ENCODE peak calls at places on chromosomes 3 and 15, in nine cellular contexts. L is GM12878, M is dorsolateral prefrontal cortex, T is mesothelial cell of epicardium, C is fibroblast of pulmonary artery, G is GM23338, E is natural killer cell, O is MCF 10A, X is epithelial cell of esophagus. J is an unnamed sample.

GRCh38 chr3:37526511-37526910 is 335.2 kb upstream of the CTDSPL start:
- DNase-seq in E (no peak), L (no peak), C (peak), X (no peak), G (no peak), O (peak), T (no peak), M (no peak), J (no peak)

GRCh38 chr3:162970292-162970691 is 1473.7 kb downstream of the OTOL1 start:
- DNase-seq in M (no peak), X (no peak), C (no peak), L (no peak), T (no peak), G (no peak), O (no peak), E (no peak), J (no peak)

GRCh38 chr3:177744873-177745646 is 547.8 kb upstream of the TBL1XR1 start:
- DNase-seq in T (no peak), O (no peak), C (peak), M (no peak), G (no peak), E (no peak), X (peak), L (no peak), J (no peak)

GRCh38 chr3:34207826-34208225 is 409.4 kb downstream of the PDCD6IP start:
- DNase-seq in T (no peak), E (no peak), O (no peak), C (peak), L (no peak), M (no peak), X (no peak), G (no peak), J (no peak)

GRCh38 chr3:186194451-186194811 is 85.5 kb upstream of the ETV5 start:
- DNase-seq in O (no peak), E (no peak), L (no peak), M (no peak), C (no peak), T (no peak), X (no peak), G (no peak), J (no peak)

GRCh38 chr15:60583946-60584345 is 105.0 kb upstream of the ICE2 start:
- DNase-seq in O (no peak), X (peak), T (no peak), E (no peak), L (no peak), G (peak), M (no peak), C (no peak), J (no peak)

GRCh38 chr3:141056716-141057115 is 5.6 kb downstream of the SPSB4 start:
- DNase-seq in L (no peak), E (no peak), M (no peak), T (no peak), G (no peak), C (no peak), O (no peak), X (no peak), J (no peak)

GRCh38 chr3:152403632-152404066 is 134.9 kb downstream of the MBNL1 start:
- DNase-seq in M (no peak), T (no peak), O (peak), C (peak), G (no peak), E (no peak), L (no peak), X (no peak), J (no peak)

GRCh38 chr15:85168642-85169173 is 187.1 kb downstream of the PDE8A start:
- DNase-seq in L (no peak), T (no peak), M (no peak), G (peak), X (peak), C (no peak), E (no peak), O (peak), J (peak)

GRCh38 chr15:89112341-89112971 is 24.2 kb downstream of the ABHD2 start:
- DNase-seq in C (no peak), M (no peak), T (no peak), O (peak), E (no peak), G (no peak), L (peak), X (no peak), J (peak)

GRCh38 chr3:163562625-163563024 is 1515.7 kb downstream of the SI start:
- DNase-seq in T (no peak), X (no peak), C (no peak), M (no peak), E (no peak), G (no peak), O (no peak), L (no peak), J (no peak)

GRCh38 chr3:111252795-111253194 is 181.2 kb downstream of the NECTIN3 start:
- DNase-seq in T (no peak), M (no peak), E (no peak), L (no peak), X (peak), G (peak), O (peak), C (peak), J (no peak)

GRCh38 chr3:49901351-49902339 is 2.0 kb downstream of the MST1R start:
- DNase-seq in G (no peak), E (no peak), C (no peak), O (peak), L (no peak), M (no peak), T (no peak), X (peak), J (peak)

GRCh38 chr15:42218953-42219596 is 11.0 kb upstream of the VPS39 start:
- DNase-seq in G (no peak), L (no peak), T (no peak), O (no peak), E (no peak), M (no peak), C (no peak), X (no peak), J (no peak)

GRCh38 chr15:96330064-96330449 is 443 bp upstream of the NR2F2 start:
- DNase-seq in E (peak), O (peak), X (peak), L (no peak), C (peak), G (peak), M (no peak), T (no peak), J (no peak)

DNA sequence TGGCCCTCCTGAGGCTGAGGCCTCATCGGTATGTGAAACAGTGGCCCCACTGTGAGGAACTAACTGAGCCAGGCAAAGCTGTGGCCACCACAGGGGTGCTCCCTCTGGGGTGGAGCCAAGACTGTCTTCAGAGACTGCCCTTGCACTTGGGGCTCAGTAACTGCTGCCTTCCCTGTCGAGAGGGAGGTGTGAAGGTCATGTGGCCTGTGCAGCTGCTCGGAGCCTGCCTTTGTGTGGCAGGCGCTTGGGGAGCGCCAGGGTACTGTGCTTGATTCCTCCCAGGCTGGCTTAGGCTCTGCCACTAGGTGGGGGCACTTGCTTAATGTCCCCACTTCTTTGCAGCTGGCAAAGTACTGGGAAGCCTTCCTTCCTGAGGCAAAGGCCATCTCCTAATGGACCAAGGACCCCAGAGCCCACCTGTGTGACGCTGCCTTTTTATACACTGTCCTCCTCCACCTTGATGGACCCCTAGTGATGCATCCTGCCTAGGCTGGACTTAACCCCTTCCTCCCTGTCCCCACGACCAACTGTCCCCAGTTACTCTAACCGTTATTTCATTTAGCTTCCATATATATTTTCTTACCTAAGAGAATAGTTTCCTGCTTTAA is 14.2 kb upstream of the SNX22 start:
- DNase-seq in O (no peak), C (no peak), M (peak), E (no peak), X (no peak), T (no peak), G (peak), L (no peak), J (no peak)
- TF ChIP-seq CTCF in O (no peak), C (no peak), M (peak), E (no peak), X (no peak), T (no peak), G (peak), L (peak), J (no peak)

GRCh38 chr3:81218023-81218422 is 543.4 kb downstream of the GBE1 start:
- DNase-seq in T (no peak), G (peak), E (no peak), O (peak), L (no peak), M (no peak), X (peak), C (peak), J (no peak)
- TF ChIP-seq CTCF in T (no peak), G (peak), E (no peak), O (peak), L (peak), M (peak), X (peak), C (peak), J (peak)

GRCh38 chr3:79367066-79367465 is 400.7 kb downstream of the ROBO1 start:
- DNase-seq in G (no peak), X (peak), L (no peak), E (no peak), T (no peak), O (no peak), C (peak), M (no peak), J (no peak)

GRCh38 chr3:79366414-79366813 is 401.4 kb downstream of the ROBO1 start:
- DNase-seq in E (no peak), M (no peak), C (peak), O (no peak), X (no peak), L (no peak), T (no peak), G (no peak), J (no peak)

GRCh38 chr3:79358327-79358726 is 409.5 kb downstream of the ROBO1 start:
- DNase-seq in T (no peak), C (no peak), E (no peak), M (no peak), L (no peak), X (no peak), O (no peak), G (no peak), J (no peak)

GRCh38 chr3:79364784-79365183 is 403.0 kb downstream of the ROBO1 start:
- DNase-seq in G (no peak), X (no peak), E (no peak), O (no peak), L (no peak), C (no peak), T (no peak), M (no peak), J (no peak)

DNA sequence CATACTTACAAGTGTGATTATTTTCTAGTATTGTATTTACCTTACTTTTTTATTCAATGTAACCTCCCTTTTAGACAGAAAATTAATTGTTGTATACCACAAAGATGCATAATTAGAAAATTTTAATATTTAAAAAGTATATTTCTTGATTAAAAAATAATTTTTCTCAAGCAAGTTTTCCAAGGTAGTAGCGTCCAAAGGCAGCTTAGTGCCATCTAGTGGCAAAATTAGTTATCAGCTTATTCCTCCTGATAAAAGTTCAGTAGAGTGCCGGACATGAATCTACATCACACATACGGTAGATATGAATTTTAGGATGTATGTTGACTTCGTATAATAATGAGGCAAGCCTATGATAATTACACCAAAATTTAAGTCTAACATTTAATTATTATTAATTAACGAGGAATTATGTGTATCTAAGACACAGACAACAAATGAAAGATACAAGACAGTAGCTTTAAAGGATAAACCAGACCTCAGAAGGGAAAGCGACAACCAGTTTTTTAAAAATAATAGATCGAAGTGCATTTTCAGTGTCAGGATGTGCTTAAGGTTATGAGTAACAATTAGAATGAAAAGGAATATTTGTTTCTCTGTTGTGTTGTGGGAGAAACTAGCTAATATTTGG is 405.9 kb downstream of the ROBO1 start:
- DNase-seq in O (peak), G (peak), L (no peak), C (peak), T (no peak), M (no peak), E (no peak), X (peak), J (peak)
- TF ChIP-seq CTCF in O (peak), G (peak), L (peak), C (peak), T (peak), M (peak), E (peak), X (peak), J (peak)

GRCh38 chr15:94526071-94526689 is 294.8 kb downstream of the MCTP2 start:
- DNase-seq in M (no peak), C (no peak), O (peak), L (no peak), E (no peak), T (no peak), X (peak), G (peak), J (no peak)
- TF ChIP-seq CTCF in M (no peak), C (no peak), O (peak), L (no peak), E (peak), T (peak), X (peak), G (peak), J (no peak)